ENCODE peak calls at places on chromosomes 13 and 19, in seven cellular contexts. G is neuronal stem cell, H is IMR-90, M is mesendoderm, W is H9, D is mesenchymal stem cell, E is H1. R is an unnamed sample.
A peak's percentile ranks its signal among the peaks of the same experiment; 100 is the strongest.

GRCh38 chr19:42132030-42132628 is at the start of gene POU2F2:
- DNase-seq in G (no peak), M (peak; percentile 37), D (peak; percentile 30), W (peak; percentile 60), H (no peak), E (peak; percentile 69), R (no peak)

GRCh38 chr19:6056801-6057650 is 53.3 kb downstream of the RFX2 start:
- DNase-seq in E (no peak), M (peak; percentile 88), W (peak; percentile 39), D (peak; percentile 98), G (no peak), H (peak; percentile 91), R (peak; percentile 99)

GRCh38 chr13:52405767-52406494 is at the start of gene THSD1:
- DNase-seq in M (peak; percentile 27), G (peak; percentile 17), H (peak; percentile 41), D (no peak), W (peak; percentile 55), E (peak; percentile 65), R (no peak)

GRCh38 chr19:42090687-42091086 is 14.7 kb downstream of the ZNF574 start:
- DNase-seq in M (no peak), D (no peak), E (no peak), W (no peak), G (no peak), H (no peak), R (no peak)

GRCh38 chr13:67184247-67184646 is 45.9 kb downstream of the PCDH9 start:
- DNase-seq in G (no peak), W (no peak), E (no peak), M (no peak), D (no peak), H (no peak), R (peak; percentile 21)

GRCh38 chr19:19737559-19738332 is 4.8 kb upstream of the ZNF14 start:
- DNase-seq in H (no peak), M (no peak), G (no peak), E (no peak), D (no peak), W (no peak), R (no peak)

GRCh38 chr13:27712421-27712820 is 79.9 kb upstream of the GSX1 start:
- DNase-seq in H (no peak), M (no peak), G (no peak), W (no peak), D (peak; percentile 21), E (no peak), R (no peak)

GRCh38 chr13:94858856-94859811 is 146.8 kb upstream of the SOX21 start:
- DNase-seq in G (no peak), M (peak; percentile 8), W (peak; percentile 39), E (no peak), D (peak; percentile 94), H (peak; percentile 5), R (no peak)

GRCh38 chr13:41443969-41444368 is 13.4 kb upstream of the RGCC start:
- DNase-seq in M (no peak), E (no peak), D (no peak), H (no peak), G (no peak), W (no peak), R (no peak)

GRCh38 chr13:51249767-51250741 is 27.9 kb downstream of the FAM124A start:
- DNase-seq in W (no peak), D (no peak), M (no peak), E (no peak), H (no peak), G (no peak), R (no peak)

GRCh38 chr19:10565028-10565566 is 713 bp downstream of the KRI1 start:
- DNase-seq in M (peak; percentile 77), E (no peak), H (peak; percentile 21), W (peak; percentile 53), G (peak; percentile 41), D (peak; percentile 60), R (peak; percentile 15)

GRCh38 chr19:54114340-54114826 is 1.1 kb downstream of the TFPT start:
- DNase-seq in E (peak; percentile 49), W (no peak), H (peak; percentile 18), D (no peak), G (no peak), M (no peak), R (peak; percentile 8)

GRCh38 chr19:33429891-33430673 is 56.6 kb downstream of the CEBPG start:
- DNase-seq in H (no peak), E (no peak), W (no peak), D (no peak), M (no peak), G (no peak), R (no peak)

GRCh38 chr13:112056284-112056727 is 10.6 kb upstream of the SOX1 start:
- DNase-seq in E (peak; percentile 79), W (peak; percentile 78), G (no peak), D (no peak), H (no peak), M (no peak), R (no peak)

GRCh38 chr19:38376576-38376975 is 2.2 kb downstream of the PSMD8 start:
- DNase-seq in M (no peak), D (no peak), G (no peak), H (no peak), W (no peak), E (no peak), R (no peak)

GRCh38 chr19:17351815-17352435 is 14.6 kb downstream of the GTPBP3 start:
- DNase-seq in E (no peak), M (no peak), W (no peak), H (no peak), G (no peak), D (no peak), R (peak; percentile 23)

GRCh38 chr13:74174810-74175209 is 40.6 kb upstream of the KLF12 start:
- DNase-seq in H (no peak), M (no peak), G (no peak), E (no peak), W (no peak), D (no peak), R (no peak)

GRCh38 chr19:8610041-8610927 is at the start of gene ADAMTS10:
- DNase-seq in G (no peak), E (peak; percentile 76), D (no peak), W (peak; percentile 48), H (peak; percentile 43), M (peak; percentile 67), R (no peak)

GRCh38 chr19:50858896-50859295 is 4.2 kb downstream of the KLK3 start:
- DNase-seq in G (no peak), M (no peak), W (peak; percentile 82), D (no peak), E (no peak), H (no peak), R (no peak)

GRCh38 chr13:31134055-31134711 is 27.5 kb downstream of the HSPH1 start:
- DNase-seq in E (no peak), G (no peak), H (no peak), D (no peak), W (no peak), M (no peak), R (no peak)

GRCh38 chr19:47065242-47065641 is 16.8 kb upstream of the TMEM160 start:
- DNase-seq in D (no peak), E (no peak), M (no peak), G (no peak), W (no peak), H (no peak), R (no peak)

GRCh38 chr19:50833802-50834167 is 411 bp upstream of the KLK15 start:
- DNase-seq in G (no peak), E (no peak), D (no peak), M (no peak), H (no peak), W (no peak), R (no peak)

GRCh38 chr19:29696045-29696682 is 18.9 kb downstream of the C19orf12 start:
- DNase-seq in M (no peak), D (no peak), G (no peak), E (no peak), H (no peak), W (no peak), R (no peak)

GRCh38 chr19:18650048-18650435 is 13.2 kb downstream of the KLHL26 start:
- DNase-seq in E (no peak), H (peak; percentile 61), D (peak; percentile 93), M (peak; percentile 38), W (no peak), G (no peak), R (no peak)
- H3K4me2 ChIP-seq in E (no peak overlapping the region), H (peak overlapping the region; percentile 58), D (peak overlapping the region; percentile 69), M (no peak overlapping the region), W (no peak overlapping the region), G (no peak overlapping the region), R (no peak overlapping the region)

GRCh38 chr13:43475135-43475534 is 311.6 kb downstream of the ENOX1 start:
- DNase-seq in G (no peak), D (no peak), H (no peak), W (no peak), M (no peak), E (no peak), R (no peak)

GRCh38 chr13:43472344-43472743 is 314.4 kb downstream of the ENOX1 start:
- DNase-seq in G (no peak), H (no peak), D (no peak), E (no peak), M (no peak), W (no peak), R (no peak)

GRCh38 chr13:43473437-43473836 is 313.3 kb downstream of the ENOX1 start:
- DNase-seq in D (no peak), G (no peak), M (peak; percentile 42), E (no peak), H (no peak), W (no peak), R (no peak)

GRCh38 chr13:43470610-43471009 is 316.2 kb downstream of the ENOX1 start:
- DNase-seq in W (no peak), E (no peak), M (no peak), G (no peak), D (no peak), H (peak; percentile 4), R (no peak)

GRCh38 chr13:43472980-43473379 is 313.8 kb downstream of the ENOX1 start:
- DNase-seq in M (no peak), H (no peak), E (no peak), G (no peak), W (no peak), D (no peak), R (no peak)
- H2BK120ac ChIP-seq in M (no peak overlapping the region), H (no peak overlapping the region), E (no peak overlapping the region), G (no peak overlapping the region), W (no peak overlapping the region), D (no peak overlapping the region), R (no peak overlapping the region)

DNA sequence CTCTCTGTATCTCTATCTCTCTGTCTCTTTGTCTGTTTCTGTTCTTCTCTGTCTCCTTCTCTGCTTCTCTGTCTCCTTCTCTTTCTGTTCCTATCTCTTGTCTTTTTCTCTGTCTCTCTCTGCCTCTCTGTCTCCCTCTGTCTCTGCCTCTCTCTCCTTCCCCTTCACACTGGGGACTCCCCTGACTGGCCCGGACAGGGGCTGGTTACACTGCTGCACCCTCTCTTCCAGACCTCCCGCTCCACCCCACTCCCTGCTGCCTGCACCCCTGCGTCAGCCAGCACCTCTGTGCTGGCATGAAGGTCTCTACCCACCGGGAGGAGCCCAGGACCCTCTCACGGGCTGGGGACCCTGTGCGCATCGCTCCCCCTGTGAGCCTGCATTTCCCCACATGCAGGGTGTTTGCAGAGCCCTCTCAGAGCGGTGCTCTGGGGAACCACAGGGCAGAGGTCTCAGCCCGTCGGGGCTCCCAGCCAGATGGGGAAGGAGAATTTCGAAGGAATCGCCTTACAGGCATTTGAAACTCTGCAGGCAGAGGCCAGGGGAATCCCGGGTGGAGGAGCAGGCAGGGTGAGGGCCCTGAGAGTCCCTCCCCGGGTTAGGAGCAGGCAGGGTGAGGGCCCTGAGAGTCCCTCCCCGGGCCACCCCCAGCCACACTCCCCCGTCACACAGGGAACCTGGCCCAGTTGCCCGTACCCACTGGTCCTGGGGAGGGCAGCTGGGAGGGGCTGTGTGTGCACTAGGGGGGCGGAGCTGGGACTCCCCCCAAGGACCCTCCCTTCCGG is 16.1 kb upstream of the TCF3 start:
- DNase-seq in M (no peak), D (peak; percentile 18), G (no peak), E (peak; percentile 69), H (no peak), W (no peak), R (no peak)
- H3K9ac ChIP-seq in M (peak overlapping the region; percentile 7), D (no peak overlapping the region), G (peak overlapping the region; percentile 63), E (no peak overlapping the region), H (no peak overlapping the region), W (no peak overlapping the region), R (no peak overlapping the region)

GRCh38 chr19:49761625-49762311 is 1.3 kb downstream of the TSKS start:
- DNase-seq in G (no peak), M (peak; percentile 82), E (no peak), D (no peak), W (peak; percentile 57), H (peak; percentile 56), R (peak; percentile 51)
- H3K4me2 ChIP-seq in G (no peak overlapping the region), M (no peak overlapping the region), E (no peak overlapping the region), D (no peak overlapping the region), W (no peak overlapping the region), H (no peak overlapping the region), R (no peak overlapping the region)